ENCODE peak calls at places on chromosome 4, in nine cellular contexts. One of them, this sample, is unnamed.

GRCh38 chr4:3332498-3332897 is 39.7 kb downstream of the RGS12 start:
- DNase-seq in NCI-H82: no peak
- DNase-seq in naive thymus-derived CD4-positive, alpha-beta T cell: no peak
- DNase-seq in stimulated activated CD8-positive, alpha-beta memory T cell treated with anti-CD3 and anti-CD28 coated beads, Interleukin-15, amount 100 ng/mL, for 1 hour: no peak
- DNase-seq in transverse colon: no peak
- DNase-seq in K562: no peak
- DNase-seq in substantia nigra: no peak
- DNase-seq in AG04449: no peak
- DNase-seq in T-helper 9 cell: no peak
- DNase-seq in this sample: no peak

GRCh38 chr4:1508161-1509160 is 102.2 kb upstream of the NKX1-1 start:
- DNase-seq in T-helper 9 cell: no peak
- DNase-seq in NCI-H82: no peak
- DNase-seq in transverse colon: no peak
- DNase-seq in K562: no peak
- DNase-seq in substantia nigra: no peak
- DNase-seq in AG04449: no peak
- DNase-seq in stimulated activated CD8-positive, alpha-beta memory T cell treated with anti-CD3 and anti-CD28 coated beads, Interleukin-15, amount 100 ng/mL, for 1 hour: no peak
- DNase-seq in naive thymus-derived CD4-positive, alpha-beta T cell: no peak
- DNase-seq in this sample: no peak

GRCh38 chr4:159410076-159410777 is 307.3 kb downstream of the RAPGEF2 start:
- DNase-seq in AG04449: no peak
- DNase-seq in substantia nigra: no peak
- DNase-seq in NCI-H82: no peak
- DNase-seq in transverse colon: no peak
- DNase-seq in T-helper 9 cell: no peak
- DNase-seq in K562: no peak
- DNase-seq in stimulated activated CD8-positive, alpha-beta memory T cell treated with anti-CD3 and anti-CD28 coated beads, Interleukin-15, amount 100 ng/mL, for 1 hour: no peak
- DNase-seq in naive thymus-derived CD4-positive, alpha-beta T cell: no peak
- DNase-seq in this sample: no peak

GRCh38 chr4:41142946-41143720 is 71.2 kb downstream of the APBB2 start:
- DNase-seq in stimulated activated CD8-positive, alpha-beta memory T cell treated with anti-CD3 and anti-CD28 coated beads, Interleukin-15, amount 100 ng/mL, for 1 hour: no peak
- DNase-seq in substantia nigra: no peak
- DNase-seq in naive thymus-derived CD4-positive, alpha-beta T cell: no peak
- DNase-seq in AG04449: peak; percentile 85
- DNase-seq in T-helper 9 cell: no peak
- DNase-seq in K562: no peak
- DNase-seq in NCI-H82: no peak
- DNase-seq in transverse colon: peak; percentile 39
- DNase-seq in this sample: no peak

GRCh38 chr4:126807132-126807531 is 825.6 kb upstream of the INTU start:
- DNase-seq in NCI-H82: no peak
- DNase-seq in AG04449: no peak
- DNase-seq in naive thymus-derived CD4-positive, alpha-beta T cell: no peak
- DNase-seq in K562: no peak
- DNase-seq in transverse colon: no peak
- DNase-seq in T-helper 9 cell: no peak
- DNase-seq in stimulated activated CD8-positive, alpha-beta memory T cell treated with anti-CD3 and anti-CD28 coated beads, Interleukin-15, amount 100 ng/mL, for 1 hour: no peak
- DNase-seq in substantia nigra: no peak
- DNase-seq in this sample: no peak

GRCh38 chr4:122309988-122310626 is 68.7 kb upstream of the ADAD1 start:
- DNase-seq in transverse colon: no peak
- DNase-seq in naive thymus-derived CD4-positive, alpha-beta T cell: no peak
- DNase-seq in K562: peak; percentile 11
- DNase-seq in stimulated activated CD8-positive, alpha-beta memory T cell treated with anti-CD3 and anti-CD28 coated beads, Interleukin-15, amount 100 ng/mL, for 1 hour: no peak
- DNase-seq in substantia nigra: no peak
- DNase-seq in NCI-H82: no peak
- DNase-seq in AG04449: no peak
- DNase-seq in T-helper 9 cell: no peak
- DNase-seq in this sample: peak; percentile 6

GRCh38 chr4:76538296-76538695 is 103.3 kb downstream of the SHROOM3 start:
- DNase-seq in T-helper 9 cell: no peak
- DNase-seq in substantia nigra: no peak
- DNase-seq in transverse colon: no peak
- DNase-seq in AG04449: no peak
- DNase-seq in stimulated activated CD8-positive, alpha-beta memory T cell treated with anti-CD3 and anti-CD28 coated beads, Interleukin-15, amount 100 ng/mL, for 1 hour: no peak
- DNase-seq in naive thymus-derived CD4-positive, alpha-beta T cell: no peak
- DNase-seq in K562: no peak
- DNase-seq in NCI-H82: no peak
- DNase-seq in this sample: no peak

GRCh38 chr4:38152721-38153412 is 192.7 kb downstream of the PTTG2 start:
- DNase-seq in K562: no peak
- DNase-seq in transverse colon: no peak
- DNase-seq in NCI-H82: no peak
- DNase-seq in naive thymus-derived CD4-positive, alpha-beta T cell: no peak
- DNase-seq in stimulated activated CD8-positive, alpha-beta memory T cell treated with anti-CD3 and anti-CD28 coated beads, Interleukin-15, amount 100 ng/mL, for 1 hour: no peak
- DNase-seq in AG04449: no peak
- DNase-seq in T-helper 9 cell: no peak
- DNase-seq in substantia nigra: no peak
- DNase-seq in this sample: no peak

GRCh38 chr4:143403551-143403816 is 66.8 kb downstream of the GAB1 start:
- DNase-seq in transverse colon: no peak
- DNase-seq in naive thymus-derived CD4-positive, alpha-beta T cell: no peak
- DNase-seq in K562: no peak
- DNase-seq in substantia nigra: no peak
- DNase-seq in AG04449: no peak
- DNase-seq in NCI-H82: no peak
- DNase-seq in T-helper 9 cell: no peak
- DNase-seq in stimulated activated CD8-positive, alpha-beta memory T cell treated with anti-CD3 and anti-CD28 coated beads, Interleukin-15, amount 100 ng/mL, for 1 hour: no peak
- DNase-seq in this sample: peak; percentile 38

GRCh38 chr4:186644316-186644638 is 79.4 kb downstream of the FAT1 start:
- DNase-seq in substantia nigra: no peak
- DNase-seq in transverse colon: no peak
- DNase-seq in AG04449: no peak
- DNase-seq in T-helper 9 cell: no peak
- DNase-seq in K562: no peak
- DNase-seq in NCI-H82: no peak
- DNase-seq in stimulated activated CD8-positive, alpha-beta memory T cell treated with anti-CD3 and anti-CD28 coated beads, Interleukin-15, amount 100 ng/mL, for 1 hour: no peak
- DNase-seq in naive thymus-derived CD4-positive, alpha-beta T cell: no peak
- DNase-seq in this sample: no peak

GRCh38 chr4:149031399-149031798 is 589.2 kb upstream of the NR3C2 start:
- DNase-seq in stimulated activated CD8-positive, alpha-beta memory T cell treated with anti-CD3 and anti-CD28 coated beads, Interleukin-15, amount 100 ng/mL, for 1 hour: no peak
- DNase-seq in naive thymus-derived CD4-positive, alpha-beta T cell: no peak
- DNase-seq in substantia nigra: no peak
- DNase-seq in AG04449: no peak
- DNase-seq in NCI-H82: peak; percentile 86
- DNase-seq in K562: no peak
- DNase-seq in T-helper 9 cell: no peak
- DNase-seq in transverse colon: no peak
- DNase-seq in this sample: peak; percentile 12

GRCh38 chr4:169307581-169307980 is 36.8 kb upstream of the SH3RF1 start:
- DNase-seq in substantia nigra: no peak
- DNase-seq in stimulated activated CD8-positive, alpha-beta memory T cell treated with anti-CD3 and anti-CD28 coated beads, Interleukin-15, amount 100 ng/mL, for 1 hour: no peak
- DNase-seq in transverse colon: no peak
- DNase-seq in T-helper 9 cell: no peak
- DNase-seq in NCI-H82: no peak
- DNase-seq in K562: no peak
- DNase-seq in naive thymus-derived CD4-positive, alpha-beta T cell: no peak
- DNase-seq in AG04449: no peak
- DNase-seq in this sample: no peak

GRCh38 chr4:2220016-2220620 is 21.8 kb downstream of the HAUS3 start:
- DNase-seq in T-helper 9 cell: peak; percentile 81
- DNase-seq in naive thymus-derived CD4-positive, alpha-beta T cell: peak; percentile 67
- DNase-seq in NCI-H82: peak; percentile 76
- DNase-seq in AG04449: no peak
- DNase-seq in K562: peak; percentile 71
- DNase-seq in substantia nigra: peak; percentile 56
- DNase-seq in stimulated activated CD8-positive, alpha-beta memory T cell treated with anti-CD3 and anti-CD28 coated beads, Interleukin-15, amount 100 ng/mL, for 1 hour: peak; percentile 72
- DNase-seq in transverse colon: peak; percentile 75
- DNase-seq in this sample: peak; percentile 64

GRCh38 chr4:182604953-182605352 is 312.2 kb downstream of the DCTD start:
- DNase-seq in T-helper 9 cell: no peak
- DNase-seq in transverse colon: no peak
- DNase-seq in AG04449: peak; percentile 28
- DNase-seq in stimulated activated CD8-positive, alpha-beta memory T cell treated with anti-CD3 and anti-CD28 coated beads, Interleukin-15, amount 100 ng/mL, for 1 hour: no peak
- DNase-seq in naive thymus-derived CD4-positive, alpha-beta T cell: no peak
- DNase-seq in NCI-H82: no peak
- DNase-seq in K562: no peak
- DNase-seq in substantia nigra: no peak
- DNase-seq in this sample: no peak

GRCh38 chr4:109588176-109588575 is 28.1 kb downstream of the MCUB start:
- DNase-seq in NCI-H82: no peak
- DNase-seq in naive thymus-derived CD4-positive, alpha-beta T cell: no peak
- DNase-seq in stimulated activated CD8-positive, alpha-beta memory T cell treated with anti-CD3 and anti-CD28 coated beads, Interleukin-15, amount 100 ng/mL, for 1 hour: no peak
- DNase-seq in K562: no peak
- DNase-seq in substantia nigra: no peak
- DNase-seq in transverse colon: no peak
- DNase-seq in T-helper 9 cell: no peak
- DNase-seq in AG04449: no peak
- DNase-seq in this sample: no peak

GRCh38 chr4:55510685-55511084 is 36.0 kb downstream of the CLOCK start:
- DNase-seq in naive thymus-derived CD4-positive, alpha-beta T cell: no peak
- DNase-seq in K562: no peak
- DNase-seq in AG04449: no peak
- DNase-seq in NCI-H82: no peak
- DNase-seq in transverse colon: no peak
- DNase-seq in T-helper 9 cell: no peak
- DNase-seq in substantia nigra: no peak
- DNase-seq in stimulated activated CD8-positive, alpha-beta memory T cell treated with anti-CD3 and anti-CD28 coated beads, Interleukin-15, amount 100 ng/mL, for 1 hour: no peak
- DNase-seq in this sample: no peak

GRCh38 chr4:102139132-102139573 is 206.1 kb downstream of the SLC39A8 start:
- DNase-seq in AG04449: no peak
- DNase-seq in stimulated activated CD8-positive, alpha-beta memory T cell treated with anti-CD3 and anti-CD28 coated beads, Interleukin-15, amount 100 ng/mL, for 1 hour: no peak
- DNase-seq in transverse colon: no peak
- DNase-seq in T-helper 9 cell: no peak
- DNase-seq in naive thymus-derived CD4-positive, alpha-beta T cell: no peak
- DNase-seq in substantia nigra: no peak
- DNase-seq in NCI-H82: no peak
- DNase-seq in K562: no peak
- DNase-seq in this sample: no peak

GRCh38 chr4:112807083-112807482 is 170.1 kb downstream of the LARP7 start:
- DNase-seq in stimulated activated CD8-positive, alpha-beta memory T cell treated with anti-CD3 and anti-CD28 coated beads, Interleukin-15, amount 100 ng/mL, for 1 hour: no peak
- DNase-seq in NCI-H82: no peak
- DNase-seq in AG04449: no peak
- DNase-seq in substantia nigra: no peak
- DNase-seq in naive thymus-derived CD4-positive, alpha-beta T cell: no peak
- DNase-seq in K562: no peak
- DNase-seq in transverse colon: no peak
- DNase-seq in T-helper 9 cell: no peak
- DNase-seq in this sample: no peak

GRCh38 chr4:111113591-111113990 is 490.7 kb upstream of the PITX2 start:
- DNase-seq in AG04449: no peak
- DNase-seq in stimulated activated CD8-positive, alpha-beta memory T cell treated with anti-CD3 and anti-CD28 coated beads, Interleukin-15, amount 100 ng/mL, for 1 hour: no peak
- DNase-seq in NCI-H82: no peak
- DNase-seq in T-helper 9 cell: no peak
- DNase-seq in substantia nigra: no peak
- DNase-seq in naive thymus-derived CD4-positive, alpha-beta T cell: no peak
- DNase-seq in transverse colon: no peak
- DNase-seq in K562: no peak
- DNase-seq in this sample: no peak

GRCh38 chr4:70895405-70895804 is 6.8 kb upstream of the MOB1B start:
- DNase-seq in NCI-H82: peak; percentile 61
- DNase-seq in K562: no peak
- DNase-seq in AG04449: no peak
- DNase-seq in naive thymus-derived CD4-positive, alpha-beta T cell: no peak
- DNase-seq in substantia nigra: no peak
- DNase-seq in transverse colon: no peak
- DNase-seq in T-helper 9 cell: no peak
- DNase-seq in stimulated activated CD8-positive, alpha-beta memory T cell treated with anti-CD3 and anti-CD28 coated beads, Interleukin-15, amount 100 ng/mL, for 1 hour: no peak
- DNase-seq in this sample: peak; percentile 24

GRCh38 chr4:148214529-148215166 is 227.6 kb downstream of the NR3C2 start:
- DNase-seq in naive thymus-derived CD4-positive, alpha-beta T cell: no peak
- DNase-seq in NCI-H82: peak; percentile 43
- DNase-seq in AG04449: no peak
- DNase-seq in K562: no peak
- DNase-seq in transverse colon: no peak
- DNase-seq in stimulated activated CD8-positive, alpha-beta memory T cell treated with anti-CD3 and anti-CD28 coated beads, Interleukin-15, amount 100 ng/mL, for 1 hour: no peak
- DNase-seq in substantia nigra: no peak
- DNase-seq in T-helper 9 cell: no peak
- DNase-seq in this sample: no peak

GRCh38 chr4:92885632-92886031 is 581.9 kb downstream of the GRID2 start:
- DNase-seq in AG04449: no peak
- DNase-seq in K562: no peak
- DNase-seq in NCI-H82: no peak
- DNase-seq in substantia nigra: no peak
- DNase-seq in stimulated activated CD8-positive, alpha-beta memory T cell treated with anti-CD3 and anti-CD28 coated beads, Interleukin-15, amount 100 ng/mL, for 1 hour: no peak
- DNase-seq in naive thymus-derived CD4-positive, alpha-beta T cell: no peak
- DNase-seq in transverse colon: no peak
- DNase-seq in T-helper 9 cell: no peak
- DNase-seq in this sample: no peak

GRCh38 chr4:73661646-73662119 is 41.4 kb upstream of the RASSF6 start:
- DNase-seq in stimulated activated CD8-positive, alpha-beta memory T cell treated with anti-CD3 and anti-CD28 coated beads, Interleukin-15, amount 100 ng/mL, for 1 hour: no peak
- DNase-seq in K562: peak; percentile 32
- DNase-seq in transverse colon: no peak
- DNase-seq in substantia nigra: no peak
- DNase-seq in AG04449: peak; percentile 96
- DNase-seq in NCI-H82: no peak
- DNase-seq in naive thymus-derived CD4-positive, alpha-beta T cell: no peak
- DNase-seq in T-helper 9 cell: no peak
- DNase-seq in this sample: no peak

GRCh38 chr4:104860227-104861123 is 286.2 kb upstream of the TET2 start:
- DNase-seq in substantia nigra: peak; percentile 11
- DNase-seq in NCI-H82: peak; percentile 94
- DNase-seq in transverse colon: peak; percentile 49
- DNase-seq in AG04449: peak; percentile 21
- DNase-seq in T-helper 9 cell: no peak
- DNase-seq in K562: peak; percentile 25
- DNase-seq in naive thymus-derived CD4-positive, alpha-beta T cell: no peak
- DNase-seq in stimulated activated CD8-positive, alpha-beta memory T cell treated with anti-CD3 and anti-CD28 coated beads, Interleukin-15, amount 100 ng/mL, for 1 hour: peak; percentile 31
- DNase-seq in this sample: peak; percentile 49

GRCh38 chr4:54550415-54551171 is 107.2 kb upstream of the KIT start:
- DNase-seq in AG04449: no peak
- DNase-seq in transverse colon: no peak
- DNase-seq in stimulated activated CD8-positive, alpha-beta memory T cell treated with anti-CD3 and anti-CD28 coated beads, Interleukin-15, amount 100 ng/mL, for 1 hour: no peak
- DNase-seq in K562: no peak
- DNase-seq in T-helper 9 cell: no peak
- DNase-seq in NCI-H82: no peak
- DNase-seq in naive thymus-derived CD4-positive, alpha-beta T cell: no peak
- DNase-seq in substantia nigra: no peak
- DNase-seq in this sample: no peak

GRCh38 chr4:39046243-39046642 is 14.0 kb upstream of the TMEM156 start:
- DNase-seq in AG04449: no peak
- DNase-seq in substantia nigra: no peak
- DNase-seq in stimulated activated CD8-positive, alpha-beta memory T cell treated with anti-CD3 and anti-CD28 coated beads, Interleukin-15, amount 100 ng/mL, for 1 hour: no peak
- DNase-seq in NCI-H82: no peak
- DNase-seq in transverse colon: no peak
- DNase-seq in T-helper 9 cell: peak; percentile 16
- DNase-seq in K562: no peak
- DNase-seq in naive thymus-derived CD4-positive, alpha-beta T cell: no peak
- DNase-seq in this sample: no peak

GRCh38 chr4:38323141-38323634 is 340.8 kb upstream of the KLF3 start:
- DNase-seq in transverse colon: no peak
- DNase-seq in AG04449: no peak
- DNase-seq in T-helper 9 cell: no peak
- DNase-seq in NCI-H82: no peak
- DNase-seq in K562: no peak
- DNase-seq in naive thymus-derived CD4-positive, alpha-beta T cell: no peak
- DNase-seq in stimulated activated CD8-positive, alpha-beta memory T cell treated with anti-CD3 and anti-CD28 coated beads, Interleukin-15, amount 100 ng/mL, for 1 hour: no peak
- DNase-seq in substantia nigra: no peak
- DNase-seq in this sample: no peak

GRCh38 chr4:139436122-139436521 is 17.8 kb upstream of the RAB33B start:
- DNase-seq in K562: peak; percentile 12
- DNase-seq in AG04449: no peak
- DNase-seq in substantia nigra: no peak
- DNase-seq in naive thymus-derived CD4-positive, alpha-beta T cell: no peak
- DNase-seq in transverse colon: no peak
- DNase-seq in T-helper 9 cell: no peak
- DNase-seq in stimulated activated CD8-positive, alpha-beta memory T cell treated with anti-CD3 and anti-CD28 coated beads, Interleukin-15, amount 100 ng/mL, for 1 hour: no peak
- DNase-seq in NCI-H82: no peak
- DNase-seq in this sample: no peak

GRCh38 chr4:143202824-143203223 is 18.1 kb downstream of the USP38 start:
- DNase-seq in stimulated activated CD8-positive, alpha-beta memory T cell treated with anti-CD3 and anti-CD28 coated beads, Interleukin-15, amount 100 ng/mL, for 1 hour: no peak
- DNase-seq in K562: no peak
- DNase-seq in NCI-H82: peak; percentile 61
- DNase-seq in substantia nigra: no peak
- DNase-seq in transverse colon: no peak
- DNase-seq in naive thymus-derived CD4-positive, alpha-beta T cell: no peak
- DNase-seq in T-helper 9 cell: no peak
- DNase-seq in AG04449: no peak
- DNase-seq in this sample: no peak

GRCh38 chr4:101914761-101915160 is 124.2 kb downstream of the BANK1 start:
- DNase-seq in K562: no peak
- DNase-seq in NCI-H82: no peak
- DNase-seq in substantia nigra: no peak
- DNase-seq in T-helper 9 cell: no peak
- DNase-seq in stimulated activated CD8-positive, alpha-beta memory T cell treated with anti-CD3 and anti-CD28 coated beads, Interleukin-15, amount 100 ng/mL, for 1 hour: no peak
- DNase-seq in naive thymus-derived CD4-positive, alpha-beta T cell: no peak
- DNase-seq in transverse colon: no peak
- DNase-seq in AG04449: no peak
- DNase-seq in this sample: no peak

GRCh38 chr4:30952526-30953219 is 232.5 kb downstream of the PCDH7 start:
- DNase-seq in naive thymus-derived CD4-positive, alpha-beta T cell: no peak
- DNase-seq in transverse colon: no peak
- DNase-seq in AG04449: no peak
- DNase-seq in T-helper 9 cell: no peak
- DNase-seq in stimulated activated CD8-positive, alpha-beta memory T cell treated with anti-CD3 and anti-CD28 coated beads, Interleukin-15, amount 100 ng/mL, for 1 hour: no peak
- DNase-seq in substantia nigra: no peak
- DNase-seq in NCI-H82: no peak
- DNase-seq in K562: no peak
- DNase-seq in this sample: no peak

This sample was measured in erythroblast.